ENCODE peak calls at places on chromosomes 16 and 17, in four cellular contexts. D is IMR-90, A is colonic mucosa, Q is lower lobe of right lung. Z is an unnamed sample.

GRCh38 chr17:28033972-28034714 is 8.3 kb upstream of the NLK start:
- DNase-seq in D (peak; percentile 91), A (no peak), Q (no peak), Z (no peak)

GRCh38 chr16:19844945-19845641 is 39.6 kb downstream of the GPRC5B start:
- DNase-seq in D (peak; percentile 92), A (no peak), Q (no peak), Z (no peak)

GRCh38 chr17:1188812-1189211 is 9.0 kb upstream of the ABR start:
- DNase-seq in D (peak; percentile 27), A (peak; percentile 72), Q (peak; percentile 89), Z (no peak)

GRCh38 chr17:8152112-8152775 is at the start of gene PER1:
- DNase-seq in D (peak; percentile 93), A (peak; percentile 97), Q (peak; percentile 99), Z (peak; percentile 91)

GRCh38 chr17:4607773-4608187 is 23.5 kb downstream of the SMTNL2 start:
- DNase-seq in D (peak; percentile 49), A (peak; percentile 67), Q (peak; percentile 75), Z (no peak)

GRCh38 chr16:62034236-62035114 is 1.8 kb downstream of the CDH8 start:
- DNase-seq in D (no peak), A (no peak), Q (no peak), Z (no peak)

GRCh38 chr17:4144411-4144747 is 1.4 kb downstream of the CYB5D2 start:
- DNase-seq in D (no peak), A (peak; percentile 38), Q (no peak), Z (no peak)

GRCh38 chr17:42843358-42843934 is 934 bp upstream of the AOC2 start:
- DNase-seq in D (peak; percentile 74), A (peak; percentile 48), Q (no peak), Z (no peak)

GRCh38 chr16:11125936-11126335 is 130.1 kb downstream of the SOCS1 start:
- DNase-seq in D (no peak), A (no peak), Q (no peak), Z (no peak)

GRCh38 chr17:7021993-7022778 is 664 bp upstream of the BCL6B start:
- DNase-seq in D (peak; percentile 36), A (peak; percentile 82), Q (peak; percentile 85), Z (peak; percentile 87)

GRCh38 chr17:47286198-47286914 is 32.7 kb downstream of the ITGB3 start:
- DNase-seq in D (peak; percentile 26), A (no peak), Q (no peak), Z (peak; percentile 83)

GRCh38 chr17:78529871-78530670 is 47.1 kb downstream of the DNAH17 start:
- DNase-seq in D (no peak), A (peak; percentile 71), Q (peak; percentile 85), Z (no peak)

GRCh38 chr16:21301168-21301894 is 23.2 kb upstream of the CRYM start:
- DNase-seq in D (peak; percentile 61), A (peak; percentile 93), Q (peak; percentile 82), Z (peak; percentile 85)

GRCh38 chr17:32958418-32958817 is 30.5 kb downstream of the TMEM98 start:
- DNase-seq in D (no peak), A (no peak), Q (no peak), Z (no peak)

GRCh38 chr17:49676276-49676868 is 1.5 kb downstream of the SPOP start:
- DNase-seq in D (peak; percentile 38), A (no peak), Q (no peak), Z (peak; percentile 73)

GRCh38 chr16:74586948-74587347 is 20.0 kb downstream of the GLG1 start:
- DNase-seq in D (no peak), A (no peak), Q (no peak), Z (no peak)

GRCh38 chr16:81445926-81446317 is 1.3 kb downstream of the CMIP start:
- DNase-seq in D (no peak), A (peak; percentile 53), Q (no peak), Z (no peak)

GRCh38 chr17:11150946-11151345 is 90.1 kb upstream of the SHISA6 start:
- DNase-seq in D (no peak), A (no peak), Q (no peak), Z (no peak)

GRCh38 chr17:5700791-5701190 is 116.5 kb upstream of the NLRP1 start:
- DNase-seq in D (no peak), A (no peak), Q (no peak), Z (no peak)

GRCh38 chr17:64130559-64131001 is 636 bp upstream of the ERN1 start:
- DNase-seq in D (peak; percentile 80), A (peak; percentile 53), Q (peak; percentile 61), Z (no peak)

GRCh38 chr17:81241648-81242420 is 2.7 kb downstream of the NDUFAF8 start:
- DNase-seq in D (peak; percentile 13), A (no peak), Q (peak; percentile 73), Z (peak; percentile 81)

GRCh38 chr16:3592559-3592958 is 15.4 kb upstream of the NLRC3 start:
- DNase-seq in D (no peak), A (no peak), Q (no peak), Z (no peak)

GRCh38 chr17:39001703-39002637 is 34.8 kb upstream of the FBXO47 start:
- DNase-seq in D (peak; percentile 13), A (peak; percentile 60), Q (peak; percentile 85), Z (no peak)

GRCh38 chr16:69423189-69423588 is 1.2 kb upstream of the CYB5B start:
- DNase-seq in D (no peak), A (no peak), Q (no peak), Z (no peak)

GRCh38 chr16:6068063-6068462 is 970.5 kb upstream of the EEF2KMT start:
- DNase-seq in D (no peak), A (no peak), Q (no peak), Z (no peak)

GRCh38 chr16:54291107-54291980 is 4.8 kb upstream of the IRX3 start:
- DNase-seq in D (no peak), A (no peak), Q (no peak), Z (no peak)

GRCh38 chr16:68503334-68503733 is 35.8 kb upstream of the ZFP90 start:
- DNase-seq in D (peak; percentile 21), A (no peak), Q (peak; percentile 5), Z (no peak)

GRCh38 chr17:19718613-19719364 is 2.4 kb upstream of the SLC47A2 start:
- DNase-seq in D (no peak), A (peak; percentile 16), Q (no peak), Z (no peak)
- TF ChIP-seq CTCF in D (no peak), A (no peak), Q (no peak), Z (peak; percentile 21)

GRCh38 chr17:17950806-17951205 is 21.4 kb downstream of the TOM1L2 start:
- DNase-seq in D (no peak), A (no peak), Q (no peak), Z (no peak)
- TF ChIP-seq CTCF in D (peak; percentile 22), A (no peak), Q (no peak), Z (peak; percentile 13)

GRCh38 chr16:27973678-27974077 is 89.8 kb downstream of the GSG1L start:
- DNase-seq in D (no peak), A (no peak), Q (no peak), Z (no peak)
- TF ChIP-seq CTCF in D (no peak), A (no peak), Q (no peak), Z (peak; percentile 34)

DNA sequence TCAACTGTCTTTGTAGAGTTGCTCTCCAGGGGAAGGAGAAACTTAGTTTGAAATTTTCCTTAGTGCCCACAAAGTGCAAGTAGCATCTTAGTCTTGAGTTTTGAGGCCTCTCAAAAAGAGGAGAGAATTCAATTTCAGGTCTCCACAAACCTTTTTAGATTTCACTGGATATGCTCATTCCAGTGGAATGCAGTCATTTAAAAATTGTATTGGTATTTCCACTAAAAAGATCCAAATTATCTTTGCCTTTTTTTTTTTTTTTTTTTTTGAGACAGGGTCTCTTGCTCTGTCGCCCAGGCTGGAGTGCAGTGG is 6.9 kb upstream of the FOXJ1 start:
- DNase-seq in D (no peak), A (no peak), Q (no peak), Z (no peak)
- TF ChIP-seq CTCF in D (no peak), A (no peak), Q (peak; percentile 2), Z (no peak)

DNA sequence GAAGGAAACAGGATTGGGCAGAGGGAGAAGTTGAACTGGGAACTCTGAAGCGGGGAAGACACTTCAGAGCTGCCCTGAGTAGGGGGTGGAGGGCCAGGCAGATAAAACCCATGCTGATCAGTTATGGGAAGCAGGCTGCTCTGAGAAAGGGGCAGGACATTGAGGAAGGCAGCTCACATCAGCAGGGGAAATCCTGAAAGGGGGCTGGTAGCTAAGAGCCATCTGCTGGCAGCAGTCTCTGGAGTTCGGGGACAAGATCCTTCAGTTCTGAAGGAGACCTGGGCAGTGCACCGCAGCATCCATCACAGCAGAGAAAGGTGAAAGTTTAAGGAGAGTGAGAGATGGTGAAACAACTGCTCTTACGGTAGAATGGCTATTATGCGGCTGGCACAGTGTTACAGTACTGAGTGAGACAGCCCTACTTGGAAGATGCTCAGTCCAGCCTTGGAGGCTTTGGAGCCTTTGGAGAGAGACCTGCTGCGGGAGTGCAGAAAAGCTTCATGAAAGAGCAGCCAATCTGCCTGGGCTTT is 5.4 kb upstream of the KIF18B start:
- DNase-seq in D (no peak), A (no peak), Q (no peak), Z (no peak)
- TF ChIP-seq CTCF in D (no peak), A (no peak), Q (no peak), Z (no peak)

DNA sequence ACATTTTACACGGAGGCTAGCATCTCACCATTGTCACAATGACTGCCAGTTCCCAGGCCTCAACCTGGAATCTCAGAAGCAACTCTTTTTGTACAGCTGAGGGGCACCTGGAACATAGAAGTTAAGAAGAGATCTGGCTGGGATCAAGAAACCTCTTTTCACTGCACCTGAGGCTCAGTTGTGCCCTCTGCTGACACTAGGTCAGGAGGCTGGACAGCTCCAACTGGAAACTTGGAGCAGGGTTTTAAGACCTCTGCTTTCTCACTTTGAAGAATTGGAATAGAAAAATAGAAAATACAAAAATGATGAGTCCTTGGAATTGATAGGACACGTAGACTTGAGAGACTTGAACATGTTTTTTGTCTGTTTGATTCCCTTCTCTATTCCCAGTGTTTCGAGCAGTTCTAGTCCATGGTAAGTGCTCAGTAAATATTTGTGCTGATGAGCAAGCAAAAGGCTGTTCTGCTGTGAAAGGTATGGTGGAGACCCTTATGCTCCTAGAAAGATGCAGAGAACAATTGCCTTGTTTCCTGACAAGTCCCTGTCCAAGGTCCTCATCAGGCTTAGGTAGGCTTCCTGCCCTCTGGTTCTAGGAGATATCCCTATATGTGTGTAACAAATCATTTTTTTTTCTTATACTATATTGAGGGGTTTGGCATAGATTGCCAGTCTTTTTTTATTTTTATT is 13.6 kb upstream of the PPM1D start:
- DNase-seq in D (peak; percentile 13), A (no peak), Q (no peak), Z (no peak)
- TF ChIP-seq CTCF in D (peak; percentile 29), A (no peak), Q (peak; percentile 36), Z (peak; percentile 43)

Z was measured in GM06990.